ENCODE peak calls at places on chromosomes 2 and 18, in eight cellular contexts. J is OCI-LY7, Q is bronchial epithelial cell, V is cardiac fibroblast, O is GM12865, R is prostate gland, I is HCT116, P is H7. C is an unnamed sample.

GRCh38 chr18:37671119-37671518 is 105.5 kb upstream of the CELF4 start:
- DNase-seq in V (no peak), I (no peak), R (no peak), O (no peak), P (no peak), J (no peak), Q (no peak), C (no peak)

GRCh38 chr2:223811757-223812156 is 25.6 kb downstream of the AP1S3 start:
- DNase-seq in Q (no peak), P (no peak), R (no peak), I (no peak), O (no peak), J (no peak), V (peak), C (no peak)

GRCh38 chr18:3723554-3723953 is 273.6 kb downstream of the TGIF1 start:
- DNase-seq in R (no peak), P (no peak), V (no peak), J (no peak), Q (no peak), O (no peak), I (no peak), C (no peak)

GRCh38 chr2:180359522-180360282 is 352.6 kb upstream of the CWC22 start:
- DNase-seq in O (peak), Q (peak), R (no peak), J (peak), V (no peak), I (peak), P (no peak), C (peak)

GRCh38 chr2:112085916-112086669 is 31.0 kb downstream of the TMEM87B start:
- DNase-seq in J (no peak), R (no peak), P (no peak), Q (no peak), I (no peak), O (no peak), V (peak), C (no peak)

GRCh38 chr18:2466978-2467377 is 104.3 kb downstream of the METTL4 start:
- DNase-seq in P (no peak), O (no peak), Q (no peak), R (no peak), I (no peak), V (no peak), J (no peak), C (no peak)

GRCh38 chr2:234911271-234911670 is 40.5 kb upstream of the SH3BP4 start:
- DNase-seq in P (no peak), Q (peak), I (no peak), R (peak), V (peak), O (no peak), J (no peak), C (peak)

GRCh38 chr2:131827481-131828163 is 299.9 kb downstream of the CCDC74A start:
- DNase-seq in R (no peak), J (no peak), V (no peak), I (no peak), P (peak), Q (no peak), O (no peak), C (no peak)

GRCh38 chr2:70975237-70975636 is 3.2 kb upstream of the ANKRD53 start:
- DNase-seq in R (no peak), V (no peak), J (no peak), I (no peak), O (no peak), Q (no peak), P (peak), C (no peak)

GRCh38 chr2:174085781-174086180 is 120.6 kb upstream of the SP3 start:
- DNase-seq in Q (no peak), V (no peak), R (no peak), I (no peak), J (no peak), O (no peak), P (no peak), C (no peak)

GRCh38 chr2:141900826-141901225 is 230.0 kb downstream of the LRP1B start:
- DNase-seq in O (no peak), J (no peak), R (no peak), I (no peak), V (no peak), P (no peak), Q (peak), C (peak)

GRCh38 chr2:20091305-20091991 is 40.0 kb upstream of the LAPTM4A start:
- DNase-seq in O (no peak), R (no peak), P (no peak), I (no peak), V (peak), J (no peak), Q (peak), C (peak)

GRCh38 chr2:61178603-61179545 is 16.9 kb downstream of the C2orf74 start:
- DNase-seq in I (no peak), Q (peak), P (no peak), V (peak), R (no peak), O (peak), J (peak), C (no peak)

GRCh38 chr2:8515390-8515761 is 166.5 kb upstream of the ID2 start:
- DNase-seq in Q (no peak), J (peak), R (no peak), V (no peak), O (peak), P (no peak), I (no peak), C (no peak)

GRCh38 chr18:14014456-14014855 is 99.1 kb upstream of the MC2R start:
- DNase-seq in J (no peak), O (no peak), I (no peak), R (no peak), P (no peak), V (no peak), Q (no peak), C (no peak)
- H3K4me3 ChIP-seq in J (no peak), O (no peak), I (no peak), R (no peak), P (no peak), V (no peak), Q (no peak), C (no peak)

DNA sequence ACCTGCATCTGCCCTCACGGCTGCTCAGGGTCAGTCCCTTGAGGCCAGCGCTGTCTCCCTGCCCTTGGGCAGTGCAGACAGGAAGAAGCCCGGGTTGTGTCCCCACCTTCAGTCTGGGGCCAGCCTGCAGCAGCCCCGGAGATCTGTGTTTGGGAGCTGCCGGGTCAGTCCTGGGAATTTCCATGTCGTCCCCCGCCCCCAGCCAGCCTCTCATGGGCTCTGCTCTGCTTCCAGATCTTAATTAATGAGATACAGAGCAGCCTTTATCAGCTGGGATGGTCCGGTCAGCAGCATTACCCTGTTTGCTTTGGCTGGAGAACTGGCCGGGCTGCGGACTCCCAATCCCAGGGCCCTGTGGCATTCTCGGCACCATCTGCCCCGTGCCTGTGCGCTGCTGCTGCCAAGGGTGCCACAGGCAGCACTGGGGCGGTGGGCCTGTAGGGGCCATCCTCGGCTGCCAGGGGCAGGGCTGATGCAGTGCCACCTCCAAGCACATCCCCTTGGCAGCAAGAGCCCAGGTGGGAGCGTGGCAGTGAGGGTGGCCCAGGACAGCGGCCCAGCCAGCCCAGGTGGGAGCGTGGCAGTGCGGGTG is 2.4 kb downstream of the BOK start:
- DNase-seq in P (peak), R (peak), Q (no peak), I (no peak), J (no peak), V (no peak), O (no peak), C (no peak)
- H3K4me3 ChIP-seq in P (no peak), R (peak), Q (no peak), I (no peak), J (no peak), V (no peak), O (no peak), C (no peak)

GRCh38 chr2:232700154-232700553 is 3.0 kb downstream of the GIGYF2 start:
- DNase-seq in Q (no peak), P (no peak), J (no peak), V (no peak), R (no peak), I (no peak), O (no peak), C (no peak)

GRCh38 chr2:232698552-232699091 is 1.5 kb downstream of the GIGYF2 start:
- DNase-seq in J (no peak), O (no peak), R (no peak), V (no peak), P (no peak), I (no peak), Q (peak), C (no peak)

GRCh38 chr2:232697807-232698110 is 628 bp downstream of the GIGYF2 start:
- DNase-seq in R (no peak), V (no peak), I (no peak), P (no peak), Q (peak), O (peak), J (peak), C (no peak)

GRCh38 chr2:232697059-232697806 is at the start of gene GIGYF2:
- DNase-seq in I (peak), R (peak), P (peak), Q (peak), V (peak), J (peak), O (peak), C (peak)

GRCh38 chr2:232699110-232699509 is 2.0 kb downstream of the GIGYF2 start:
- DNase-seq in Q (no peak), I (no peak), R (no peak), O (no peak), P (peak), J (no peak), V (no peak), C (peak)
- H3K4me3 ChIP-seq in Q (no peak), I (no peak), R (no peak), O (peak), P (no peak), J (peak), V (no peak), C (peak)

DNA sequence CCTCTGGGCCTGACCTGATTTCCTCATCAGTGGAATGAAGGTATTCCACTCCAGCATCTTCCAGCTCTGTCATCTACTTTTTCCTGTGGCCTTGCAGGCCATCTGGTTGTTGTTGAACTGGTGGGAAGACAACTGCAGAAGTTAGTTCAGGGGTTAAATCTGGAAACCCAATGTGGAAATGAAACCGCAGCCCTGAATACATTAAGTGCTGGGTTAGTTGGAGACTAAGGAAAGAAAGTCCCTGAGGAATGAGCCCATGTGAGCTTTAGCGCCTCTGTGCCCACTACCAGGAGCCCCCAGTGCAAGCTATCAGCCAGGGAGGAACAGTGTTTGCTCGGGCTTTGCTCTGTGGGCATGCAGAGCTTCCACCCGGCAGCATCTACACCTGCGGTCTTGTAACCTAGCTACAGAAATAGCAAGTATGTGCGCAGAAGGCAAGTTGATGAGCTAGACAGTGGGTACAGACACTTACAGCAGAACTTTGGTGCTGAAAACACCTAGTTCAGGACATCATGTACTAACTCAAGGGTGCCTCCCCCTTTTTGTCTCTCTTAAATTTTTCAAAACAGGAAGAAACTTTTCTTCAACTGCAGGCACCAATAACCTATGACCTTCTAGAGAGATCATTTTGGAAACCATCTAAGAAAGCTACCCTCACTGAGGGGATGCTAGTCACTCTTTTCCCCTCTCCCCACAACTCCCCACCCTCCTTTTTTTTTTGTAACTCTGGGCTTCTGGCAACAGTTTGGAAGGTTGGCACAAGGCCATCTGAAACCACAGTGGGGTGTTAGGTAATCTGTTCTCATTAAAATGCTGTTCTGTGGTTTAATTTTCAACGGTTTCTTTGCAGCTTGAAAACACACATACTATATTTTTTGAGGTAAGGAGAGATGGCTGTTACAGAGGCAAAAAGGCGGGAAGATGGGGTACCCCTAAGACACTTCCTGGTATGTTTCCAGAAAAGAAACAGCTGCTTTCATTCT is 18.3 kb upstream of the CXCR4 start:
- DNase-seq in V (no peak), J (peak), Q (no peak), P (no peak), R (peak), I (no peak), O (peak), C (no peak)
- H3K4me3 ChIP-seq in V (no peak), J (peak), Q (no peak), P (no peak), R (no peak), I (no peak), O (no peak), C (no peak)